ENCODE peak calls at places on chromosomes 2 and 18, in ten cellular contexts. G is naive thymus-derived CD4-positive, alpha-beta T cell; Z is HL-60; P is heart left ventricle; Q is bronchial epithelial cell; Y is WERI-Rb-1; I is fibroblast of lung; X is NB4; S is hepatocyte; D is brain microvascular endothelial cell. K is an unnamed sample.

GRCh38 chr2:73202156-73203054 is at the start of gene NOTO:
- DNase-seq in S (peak; percentile 36), X (no peak), Z (no peak), P (no peak), Y (no peak), D (no peak), I (peak; percentile 34), G (no peak), Q (peak; percentile 7), K (peak; percentile 52)

GRCh38 chr2:63729362-63729761 is 112.3 kb upstream of the UGP2 start:
- DNase-seq in Z (no peak), P (no peak), S (no peak), I (no peak), G (no peak), D (no peak), Q (no peak), X (no peak), Y (no peak), K (no peak)

GRCh38 chr2:174510583-174511189 is 23.9 kb upstream of the GPR155 start:
- DNase-seq in D (no peak), X (peak; percentile 52), Y (no peak), S (no peak), Z (no peak), G (no peak), P (no peak), I (peak; percentile 26), Q (peak; percentile 12), K (no peak)

GRCh38 chr18:66993492-66993891 is 389.6 kb upstream of the CDH19 start:
- DNase-seq in Z (no peak), Q (peak; percentile 78), X (no peak), Y (no peak), G (no peak), D (no peak), S (peak; percentile 42), I (no peak), P (no peak), K (no peak)

GRCh38 chr2:81078631-81079030 is 774.1 kb upstream of the LRRTM1 start:
- DNase-seq in Z (no peak), P (no peak), Q (no peak), Y (no peak), X (no peak), G (no peak), S (no peak), D (no peak), I (no peak), K (no peak)

GRCh38 chr18:77369644-77370043 is 120.0 kb downstream of the GALR1 start:
- DNase-seq in Y (no peak), Z (no peak), D (no peak), Q (no peak), I (peak; percentile 2), S (no peak), G (no peak), X (no peak), P (no peak), K (no peak)

GRCh38 chr2:112946086-112946485 is 31.7 kb upstream of the IL36G start:
- DNase-seq in G (no peak), X (no peak), D (no peak), S (no peak), I (no peak), P (no peak), Q (no peak), Y (no peak), Z (no peak), K (no peak)

GRCh38 chr2:177533253-177533652 is 140.7 kb downstream of the AGPS start:
- DNase-seq in Z (no peak), G (no peak), D (no peak), I (no peak), P (no peak), Y (no peak), S (no peak), X (no peak), Q (no peak), K (no peak)

GRCh38 chr2:189624648-189625355 is 36.5 kb upstream of the ASNSD1 start:
- DNase-seq in Q (peak; percentile 70), G (no peak), Z (no peak), P (no peak), Y (no peak), D (no peak), I (no peak), X (no peak), S (no peak), K (no peak)

GRCh38 chr18:24121625-24122024 is 17.2 kb upstream of the CABYR start:
- DNase-seq in Z (no peak), Y (no peak), Q (no peak), X (no peak), S (no peak), G (no peak), I (no peak), P (no peak), D (no peak), K (no peak)

GRCh38 chr2:176171331-176172006 is 14.4 kb downstream of the HOXD3 start:
- DNase-seq in I (no peak), Q (no peak), D (no peak), S (no peak), Z (no peak), G (no peak), X (no peak), P (no peak), Y (no peak), K (no peak)

GRCh38 chr2:173997779-173998178 is 32.6 kb upstream of the SP3 start:
- DNase-seq in D (no peak), Y (no peak), S (no peak), Q (no peak), X (no peak), G (no peak), P (no peak), Z (no peak), I (peak; percentile 68), K (no peak)

GRCh38 chr2:127453392-127454171 is 35.4 kb downstream of the PROC start:
- DNase-seq in S (no peak), Z (no peak), P (no peak), G (no peak), I (no peak), X (peak; percentile 60), Q (no peak), D (no peak), Y (peak; percentile 65), K (no peak)

GRCh38 chr18:49521251-49521650 is 34.2 kb upstream of the C18orf32 start:
- DNase-seq in X (no peak), Z (no peak), I (no peak), Y (peak; percentile 50), S (no peak), G (no peak), D (no peak), Q (peak; percentile 20), P (no peak), K (no peak)

GRCh38 chr2:161990741-161991140 is 83.3 kb downstream of the DPP4 start:
- DNase-seq in I (peak; percentile 93), Z (no peak), D (peak; percentile 82), S (peak; percentile 28), Q (peak; percentile 91), Y (no peak), P (no peak), X (peak; percentile 55), G (no peak), K (no peak)

GRCh38 chr2:65031341-65032015 is 24.7 kb upstream of the CEP68 start:
- DNase-seq in I (no peak), X (peak; percentile 88), Q (no peak), S (no peak), P (no peak), G (no peak), Z (no peak), Y (no peak), D (no peak), K (no peak)

GRCh38 chr2:240480834-240481623 is 45.6 kb downstream of the GPC1 start:
- DNase-seq in Q (no peak), Y (no peak), S (peak; percentile 1), I (no peak), G (no peak), X (no peak), Z (no peak), P (peak; percentile 5), D (no peak), K (no peak)

GRCh38 chr2:208978966-208979365 is 444.9 kb upstream of the MAP2 start:
- DNase-seq in Z (no peak), G (no peak), Y (no peak), P (no peak), Q (peak; percentile 22), I (no peak), S (no peak), D (no peak), X (no peak), K (no peak)
- H3K4me3 ChIP-seq in Z (no peak overlapping the region), G (no peak overlapping the region), Y (no peak overlapping the region), P (no peak overlapping the region), Q (no peak overlapping the region), I (no peak overlapping the region), S (no peak overlapping the region), D (no peak overlapping the region), X (no peak overlapping the region), K (no peak overlapping the region)

DNA sequence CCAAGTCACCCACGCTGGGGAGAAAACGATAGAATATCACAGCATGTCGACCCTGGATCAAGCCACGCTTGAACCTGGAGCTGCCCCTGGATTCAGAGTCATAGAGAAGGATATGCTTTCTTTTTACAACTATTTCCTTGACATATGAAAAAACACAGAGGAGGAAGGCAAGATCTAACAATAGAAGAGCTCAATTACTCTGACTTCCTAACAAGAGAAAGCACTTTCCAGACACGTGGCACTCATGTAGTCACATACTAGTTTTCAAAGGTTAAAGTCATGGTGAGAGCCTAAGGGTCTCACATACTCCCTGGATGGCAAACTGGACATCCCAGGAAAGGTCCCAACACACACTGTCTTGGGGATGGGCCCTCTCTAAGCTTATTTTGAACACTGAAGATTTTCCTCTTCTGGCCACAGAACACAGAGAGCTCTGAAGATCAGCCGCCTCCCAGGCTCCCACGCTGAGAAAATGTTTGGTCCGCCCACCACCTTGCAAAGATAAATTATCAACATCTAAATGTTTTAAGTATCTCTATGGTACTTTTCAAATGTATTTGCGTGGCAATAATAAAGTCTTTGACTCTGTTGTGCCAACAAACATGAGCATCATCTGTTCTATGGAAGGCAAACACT is 4.9 kb downstream of the PXDN start:
- DNase-seq in G (no peak), Q (no peak), Y (no peak), Z (no peak), D (no peak), S (no peak), P (no peak), X (no peak), I (no peak), K (no peak)
- H3K4me3 ChIP-seq in G (no peak overlapping the region), Q (no peak overlapping the region), Y (no peak overlapping the region), Z (no peak overlapping the region), D (no peak overlapping the region), S (no peak overlapping the region), P (no peak overlapping the region), X (no peak overlapping the region), I (no peak overlapping the region), K (no peak overlapping the region)

DNA sequence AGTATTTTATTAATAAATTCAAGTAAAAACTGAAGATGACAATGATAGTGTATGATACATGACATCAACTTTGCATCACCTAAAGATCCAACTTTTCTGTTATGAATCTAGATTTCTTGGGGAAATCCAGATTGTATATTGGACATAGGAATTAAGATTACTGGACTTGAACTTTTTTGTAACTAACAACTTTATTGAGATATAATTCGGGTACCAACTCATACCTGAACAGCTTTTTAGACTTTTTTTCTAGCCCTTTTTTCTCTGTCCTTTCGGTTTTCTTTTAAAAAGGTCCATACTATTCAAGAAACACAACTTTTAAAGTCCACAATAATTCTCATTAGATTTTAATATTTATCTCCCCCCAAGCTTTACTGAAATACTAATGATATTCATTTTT is 1.1 kb upstream of the SOCS6 start:
- DNase-seq in S (no peak), Y (no peak), P (no peak), Z (no peak), G (no peak), X (no peak), I (no peak), Q (no peak), D (no peak), K (no peak)
- H3K4me3 ChIP-seq in S (no peak overlapping the region), Y (no peak overlapping the region), P (no peak overlapping the region), Z (no peak overlapping the region), G (no peak overlapping the region), X (no peak overlapping the region), I (peak overlapping the region; percentile 85), Q (no peak overlapping the region), D (no peak overlapping the region), K (no peak overlapping the region)

GRCh38 chr2:233384811-233385488 is 30.7 kb downstream of the DGKD start:
- DNase-seq in Z (no peak), I (peak; percentile 15), S (no peak), Y (no peak), G (no peak), D (no peak), Q (peak; percentile 66), X (no peak), P (no peak), K (no peak)
- H3K4me3 ChIP-seq in Z (no peak overlapping the region), I (no peak overlapping the region), S (no peak overlapping the region), Y (no peak overlapping the region), G (no peak overlapping the region), D (no peak overlapping the region), Q (no peak overlapping the region), X (no peak overlapping the region), P (no peak overlapping the region), K (no peak overlapping the region)

K was measured in right cardiac atrium.